ENCODE peak calls at places on chromosomes 13 and 19, in four cellular contexts. M is right atrium auricular region, X is psoas muscle, Z is RWPE2. D is an unnamed sample. For H3K4me1 and H3K9me3, the result is how much of the 10 kb centered on the place peaks cover.

GRCh38 chr19:50978772-50979390 is 4.8 kb downstream of the KLK7 start:
- DNase-seq in Z (no peak), M (no peak), X (no peak), D (no peak)

GRCh38 chr13:101092985-101093384 is 323.3 kb downstream of the NALCN start:
- DNase-seq in M (no peak), Z (no peak), X (no peak), D (no peak)

GRCh38 chr13:99974296-99974938 is 2.9 kb upstream of the ZIC5 start:
- DNase-seq in M (peak), X (no peak), Z (no peak), D (no peak)

GRCh38 chr19:43778651-43779050 is 2.1 kb downstream of the KCNN4 start:
- DNase-seq in Z (no peak), X (no peak), M (no peak), D (peak)

GRCh38 chr13:110416131-110416584 is 109.1 kb downstream of the COL4A2 start:
- DNase-seq in M (no peak), X (no peak), Z (no peak), D (no peak)

GRCh38 chr19:7862413-7862951 is 11.7 kb downstream of the PRR36 start:
- DNase-seq in M (no peak), X (peak), Z (peak), D (peak)

GRCh38 chr13:74761794-74762193 is 627.6 kb upstream of the KLF12 start:
- DNase-seq in X (no peak), Z (no peak), M (no peak), D (no peak)

GRCh38 chr19:14649020-14649419 is 25.6 kb downstream of the ADGRE3 start:
- DNase-seq in Z (no peak), X (no peak), M (no peak), D (no peak)

GRCh38 chr19:55492362-55492944 is 4.2 kb downstream of the SSC5D start:
- DNase-seq in Z (no peak), M (no peak), X (no peak), D (no peak)

DNA sequence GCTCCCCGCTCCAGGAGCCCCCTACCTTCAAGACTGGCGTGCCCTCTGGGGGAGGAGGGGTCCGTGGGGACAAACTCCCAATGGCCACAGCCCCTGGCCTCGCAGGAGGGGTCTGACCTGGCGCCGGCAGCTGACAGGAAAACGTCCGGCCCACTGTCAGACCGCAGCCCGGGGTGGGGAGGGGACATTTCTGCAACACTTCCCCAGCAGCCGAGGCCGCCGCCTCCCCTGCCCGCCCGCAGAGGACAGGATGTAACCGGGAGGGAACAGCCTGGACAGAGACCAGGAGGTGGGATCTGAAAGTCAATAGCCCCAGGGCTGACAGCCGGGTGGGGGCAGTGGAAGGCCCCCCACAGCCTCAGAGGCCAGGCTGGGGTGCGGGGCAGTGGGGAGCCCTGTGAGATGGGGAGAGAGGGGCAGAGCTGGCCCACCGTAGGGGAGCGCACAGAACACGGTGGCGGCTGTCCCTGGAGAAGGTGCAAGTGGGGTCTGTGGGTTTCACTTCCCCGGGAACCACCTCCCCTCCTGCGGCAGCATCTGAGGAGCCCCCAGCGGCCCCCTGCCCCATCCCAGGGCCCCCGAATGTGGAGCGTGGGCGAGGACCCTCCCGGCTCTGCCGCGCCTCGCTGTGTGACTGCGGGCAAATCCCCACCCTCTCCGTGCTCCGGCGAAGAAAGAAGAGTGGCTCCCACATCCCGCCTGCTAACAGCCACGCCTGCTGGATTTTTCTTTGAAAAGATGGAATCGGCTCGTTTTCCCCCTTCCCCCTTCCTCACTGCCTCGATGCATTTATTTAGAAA is at the start of gene PEAK3:
- DNase-seq in X (peak), Z (peak), M (peak), D (peak)
- H3K4me3 ChIP-seq in X (peak), Z (no peak), M (peak), D (peak)

DNA sequence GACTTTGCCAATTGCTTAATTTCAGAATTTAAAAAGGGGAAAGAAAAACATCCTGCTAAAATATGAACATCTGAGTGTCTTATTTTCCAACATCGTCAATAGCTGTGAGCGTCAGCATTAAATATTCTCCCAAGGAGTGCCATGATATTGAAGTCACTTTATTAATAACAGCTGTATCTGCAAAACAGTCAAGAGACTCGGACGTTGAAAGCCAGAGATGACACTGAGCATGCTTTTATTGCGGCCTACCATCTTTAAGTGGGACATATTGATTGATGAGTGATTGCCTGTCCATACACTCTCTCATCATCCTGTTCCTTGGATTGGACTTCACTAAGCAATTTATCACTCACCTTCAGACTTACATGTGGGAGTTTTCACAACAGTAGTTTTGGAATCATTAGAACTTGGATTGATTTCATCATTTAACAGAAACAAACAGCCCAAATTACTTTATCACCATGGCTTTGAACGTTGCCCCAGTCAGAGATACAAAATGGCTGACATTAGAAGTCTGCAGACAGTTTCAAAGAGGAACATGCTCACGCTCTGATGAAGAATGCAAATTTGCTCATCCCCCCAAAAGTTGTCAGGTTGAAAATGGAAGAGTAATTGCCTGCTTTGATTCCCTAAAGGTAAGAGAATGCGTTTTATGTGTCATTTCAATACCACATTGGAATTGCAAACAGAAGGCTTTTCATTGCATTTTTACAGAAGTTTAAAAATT is 53.8 kb downstream of the MBNL2 start:
- DNase-seq in Z (no peak), X (no peak), M (no peak), D (no peak)
- H3K4me1 ChIP-seq in Z (half or more), X (half or more), M (under half), D (under half)

GRCh38 chr19:53254451-53255341 is at the start of gene ZNF677:
- DNase-seq in Z (peak), X (peak), M (peak), D (peak)
- H3K9me3 ChIP-seq in Z (under half), X (under half), M (under half), D (under half)

GRCh38 chr19:9981406-9982260 is 28.7 kb downstream of the COL5A3 start:
- DNase-seq in M (no peak), Z (no peak), X (no peak), D (no peak)
- H3K4me3 ChIP-seq in M (no peak), Z (no peak), X (no peak), D (no peak)

GRCh38 chr19:10406191-10406590 is 2.8 kb upstream of the CDC37 start:
- DNase-seq in M (no peak), Z (no peak), X (no peak), D (no peak)

GRCh38 chr19:10404888-10405808 is 1.8 kb upstream of the CDC37 start:
- DNase-seq in M (no peak), X (no peak), Z (no peak), D (no peak)

GRCh38 chr19:10412257-10412977 is 7.9 kb upstream of the PDE4A start:
- DNase-seq in X (no peak), M (no peak), Z (no peak), D (no peak)

GRCh38 chr19:10407102-10407501 is 3.8 kb upstream of the CDC37 start:
- DNase-seq in Z (no peak), M (no peak), X (no peak), D (no peak)

DNA sequence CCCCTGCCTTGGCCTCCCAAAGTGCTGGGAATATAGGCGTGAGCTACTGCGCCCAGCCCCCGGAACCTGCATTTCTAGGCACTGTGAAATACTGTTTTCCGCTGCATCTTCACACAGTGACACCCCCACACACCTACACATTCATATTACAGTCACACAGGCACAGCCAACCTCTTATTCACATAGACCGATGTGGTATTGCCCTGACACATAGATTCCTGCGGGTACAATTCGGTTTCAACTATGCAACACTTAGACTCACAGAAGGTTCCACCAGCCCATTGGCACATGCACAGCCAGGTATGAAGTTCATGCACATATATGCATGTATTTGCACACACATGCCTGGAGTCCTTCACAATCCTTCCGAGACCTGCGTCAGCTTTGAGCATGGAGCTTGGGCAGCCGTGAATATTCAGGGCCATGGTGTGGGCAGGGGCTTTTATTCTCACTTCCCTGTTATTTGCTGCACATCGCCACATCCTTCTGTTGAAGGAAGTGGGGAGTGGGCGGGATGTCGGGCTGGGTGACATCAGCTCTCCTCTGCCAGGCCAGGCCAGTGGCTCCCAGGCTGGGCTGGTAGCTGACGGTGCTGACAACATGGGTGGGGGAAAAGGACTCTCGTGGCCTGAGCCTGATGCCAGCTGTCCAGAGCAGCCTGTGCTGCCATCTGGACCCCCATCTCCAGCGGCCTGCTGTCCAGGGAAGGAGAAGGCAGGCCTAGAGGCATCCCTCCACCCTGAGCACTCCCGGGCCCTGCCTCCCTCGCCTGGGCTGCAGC is 5.4 kb upstream of the CDC37 start:
- DNase-seq in M (no peak), Z (no peak), X (no peak), D (no peak)
- H3K4me1 ChIP-seq in M (under half), Z (under half), X (under half), D (under half)

D was measured in colonic mucosa.